ENCODE peak calls at places on chromosomes 5 and 9, in nine cellular contexts. One of them, this sample, is unnamed.

GRCh38 chr5:55816342-55816741 is 34.8 kb upstream of the IL31RA start:
- DNase-seq in fibroblast of the aortic adventitia: peak; percentile 81
- DNase-seq in T-helper 2 cell: no peak
- DNase-seq in NCI-H1436 treated with DMSO at 0.1 percent for 48 hours: no peak
- DNase-seq in T1000: no peak
- DNase-seq in uterus: no peak
- DNase-seq in AG09319: peak; percentile 20
- DNase-seq in aorta: no peak
- DNase-seq in HTR-8/SVneo: peak; percentile 64
- DNase-seq in this sample: peak; percentile 14

GRCh38 chr5:168291281-168291960 is at the start of gene WWC1:
- DNase-seq in AG09319: no peak
- DNase-seq in aorta: peak; percentile 76
- DNase-seq in T1000: peak; percentile 51
- DNase-seq in T-helper 2 cell: peak; percentile 53
- DNase-seq in fibroblast of the aortic adventitia: no peak
- DNase-seq in NCI-H1436 treated with DMSO at 0.1 percent for 48 hours: peak; percentile 14
- DNase-seq in HTR-8/SVneo: peak; percentile 74
- DNase-seq in uterus: no peak
- DNase-seq in this sample: no peak

GRCh38 chr5:172528440-172528839 is 74.1 kb upstream of the SH3PXD2B start:
- DNase-seq in uterus: no peak
- DNase-seq in HTR-8/SVneo: no peak
- DNase-seq in NCI-H1436 treated with DMSO at 0.1 percent for 48 hours: no peak
- DNase-seq in fibroblast of the aortic adventitia: peak; percentile 25
- DNase-seq in aorta: no peak
- DNase-seq in T1000: no peak
- DNase-seq in T-helper 2 cell: no peak
- DNase-seq in AG09319: no peak
- DNase-seq in this sample: no peak

GRCh38 chr9:91911681-91912080 is 38.3 kb downstream of the ROR2 start:
- DNase-seq in fibroblast of the aortic adventitia: no peak
- DNase-seq in NCI-H1436 treated with DMSO at 0.1 percent for 48 hours: no peak
- DNase-seq in uterus: no peak
- DNase-seq in T-helper 2 cell: no peak
- DNase-seq in T1000: no peak
- DNase-seq in aorta: no peak
- DNase-seq in AG09319: no peak
- DNase-seq in HTR-8/SVneo: no peak
- DNase-seq in this sample: no peak

GRCh38 chr9:90956026-90956810 is 154.6 kb downstream of the SYK start:
- DNase-seq in T1000: no peak
- DNase-seq in fibroblast of the aortic adventitia: peak; percentile 30
- DNase-seq in T-helper 2 cell: no peak
- DNase-seq in uterus: no peak
- DNase-seq in AG09319: peak; percentile 76
- DNase-seq in NCI-H1436 treated with DMSO at 0.1 percent for 48 hours: no peak
- DNase-seq in HTR-8/SVneo: peak; percentile 34
- DNase-seq in aorta: no peak
- DNase-seq in this sample: no peak

GRCh38 chr9:98021306-98022040 is 35.1 kb upstream of the NANS start:
- DNase-seq in aorta: no peak
- DNase-seq in T1000: no peak
- DNase-seq in fibroblast of the aortic adventitia: no peak
- DNase-seq in HTR-8/SVneo: no peak
- DNase-seq in AG09319: no peak
- DNase-seq in T-helper 2 cell: no peak
- DNase-seq in NCI-H1436 treated with DMSO at 0.1 percent for 48 hours: no peak
- DNase-seq in uterus: no peak
- DNase-seq in this sample: no peak

GRCh38 chr9:75146229-75146628 is 57.9 kb downstream of the OSTF1 start:
- DNase-seq in uterus: no peak
- DNase-seq in NCI-H1436 treated with DMSO at 0.1 percent for 48 hours: no peak
- DNase-seq in fibroblast of the aortic adventitia: peak; percentile 12
- DNase-seq in T1000: peak; percentile 6
- DNase-seq in HTR-8/SVneo: no peak
- DNase-seq in T-helper 2 cell: no peak
- DNase-seq in aorta: no peak
- DNase-seq in AG09319: no peak
- DNase-seq in this sample: no peak

GRCh38 chr5:68240196-68240595 is 24.6 kb downstream of the PIK3R1 start:
- DNase-seq in HTR-8/SVneo: no peak
- DNase-seq in fibroblast of the aortic adventitia: no peak
- DNase-seq in uterus: no peak
- DNase-seq in AG09319: no peak
- DNase-seq in T1000: no peak
- DNase-seq in NCI-H1436 treated with DMSO at 0.1 percent for 48 hours: no peak
- DNase-seq in T-helper 2 cell: no peak
- DNase-seq in aorta: no peak
- DNase-seq in this sample: peak; percentile 79

GRCh38 chr5:107058239-107058638 is 612.5 kb downstream of the EFNA5 start:
- DNase-seq in T-helper 2 cell: no peak
- DNase-seq in HTR-8/SVneo: no peak
- DNase-seq in fibroblast of the aortic adventitia: no peak
- DNase-seq in NCI-H1436 treated with DMSO at 0.1 percent for 48 hours: no peak
- DNase-seq in AG09319: no peak
- DNase-seq in aorta: no peak
- DNase-seq in uterus: no peak
- DNase-seq in T1000: no peak
- DNase-seq in this sample: no peak

GRCh38 chr9:129393064-129393463 is 215.0 kb upstream of the IER5L start:
- DNase-seq in uterus: no peak
- DNase-seq in fibroblast of the aortic adventitia: no peak
- DNase-seq in T-helper 2 cell: no peak
- DNase-seq in NCI-H1436 treated with DMSO at 0.1 percent for 48 hours: no peak
- DNase-seq in AG09319: no peak
- DNase-seq in aorta: peak; percentile 25
- DNase-seq in HTR-8/SVneo: no peak
- DNase-seq in T1000: no peak
- DNase-seq in this sample: no peak

GRCh38 chr5:93807860-93808259 is 66.5 kb upstream of the POU5F2 start:
- DNase-seq in uterus: no peak
- DNase-seq in fibroblast of the aortic adventitia: no peak
- DNase-seq in AG09319: no peak
- DNase-seq in aorta: no peak
- DNase-seq in T-helper 2 cell: no peak
- DNase-seq in HTR-8/SVneo: no peak
- DNase-seq in T1000: no peak
- DNase-seq in NCI-H1436 treated with DMSO at 0.1 percent for 48 hours: no peak
- DNase-seq in this sample: no peak

GRCh38 chr9:131704195-131704983 is 35.5 kb downstream of the RAPGEF1 start:
- DNase-seq in uterus: no peak
- DNase-seq in NCI-H1436 treated with DMSO at 0.1 percent for 48 hours: no peak
- DNase-seq in AG09319: no peak
- DNase-seq in aorta: no peak
- DNase-seq in T1000: no peak
- DNase-seq in HTR-8/SVneo: no peak
- DNase-seq in T-helper 2 cell: no peak
- DNase-seq in fibroblast of the aortic adventitia: no peak
- DNase-seq in this sample: no peak

GRCh38 chr9:84303061-84303460 is 37.5 kb downstream of the SLC28A3 start:
- DNase-seq in T-helper 2 cell: no peak
- DNase-seq in fibroblast of the aortic adventitia: no peak
- DNase-seq in T1000: no peak
- DNase-seq in AG09319: no peak
- DNase-seq in HTR-8/SVneo: no peak
- DNase-seq in NCI-H1436 treated with DMSO at 0.1 percent for 48 hours: no peak
- DNase-seq in uterus: no peak
- DNase-seq in aorta: no peak
- DNase-seq in this sample: no peak

GRCh38 chr5:115559524-115559923 is 14.9 kb upstream of the FEM1C start:
- DNase-seq in aorta: no peak
- DNase-seq in fibroblast of the aortic adventitia: no peak
- DNase-seq in AG09319: no peak
- DNase-seq in T1000: no peak
- DNase-seq in HTR-8/SVneo: no peak
- DNase-seq in T-helper 2 cell: no peak
- DNase-seq in NCI-H1436 treated with DMSO at 0.1 percent for 48 hours: no peak
- DNase-seq in uterus: no peak
- DNase-seq in this sample: no peak

GRCh38 chr5:141492168-141492885 is 3.4 kb downstream of the PCDHGC5 start:
- DNase-seq in T1000: no peak
- DNase-seq in uterus: no peak
- DNase-seq in fibroblast of the aortic adventitia: no peak
- DNase-seq in HTR-8/SVneo: no peak
- DNase-seq in AG09319: no peak
- DNase-seq in NCI-H1436 treated with DMSO at 0.1 percent for 48 hours: no peak
- DNase-seq in aorta: no peak
- DNase-seq in T-helper 2 cell: no peak
- DNase-seq in this sample: no peak

GRCh38 chr5:132656774-132657355 is 1.1 kb upstream of the IL13 start:
- DNase-seq in aorta: no peak
- DNase-seq in T1000: no peak
- DNase-seq in uterus: no peak
- DNase-seq in HTR-8/SVneo: no peak
- DNase-seq in fibroblast of the aortic adventitia: no peak
- DNase-seq in T-helper 2 cell: no peak
- DNase-seq in NCI-H1436 treated with DMSO at 0.1 percent for 48 hours: no peak
- DNase-seq in AG09319: no peak
- DNase-seq in this sample: no peak

GRCh38 chr5:141388661-141389060 is 1.2 kb downstream of the PCDHGB4 start:
- DNase-seq in uterus: no peak
- DNase-seq in fibroblast of the aortic adventitia: no peak
- DNase-seq in AG09319: no peak
- DNase-seq in NCI-H1436 treated with DMSO at 0.1 percent for 48 hours: no peak
- DNase-seq in T-helper 2 cell: no peak
- DNase-seq in aorta: no peak
- DNase-seq in HTR-8/SVneo: no peak
- DNase-seq in T1000: no peak
- DNase-seq in this sample: no peak

GRCh38 chr9:20402273-20402875 is 219.9 kb downstream of the MLLT3 start:
- DNase-seq in HTR-8/SVneo: no peak
- DNase-seq in T-helper 2 cell: no peak
- DNase-seq in AG09319: no peak
- DNase-seq in aorta: no peak
- DNase-seq in uterus: no peak
- DNase-seq in fibroblast of the aortic adventitia: no peak
- DNase-seq in T1000: no peak
- DNase-seq in NCI-H1436 treated with DMSO at 0.1 percent for 48 hours: no peak
- DNase-seq in this sample: no peak

GRCh38 chr5:13188393-13188792 is 756.1 kb downstream of the DNAH5 start:
- DNase-seq in aorta: no peak
- DNase-seq in uterus: no peak
- DNase-seq in fibroblast of the aortic adventitia: peak; percentile 0
- DNase-seq in T1000: no peak
- DNase-seq in HTR-8/SVneo: no peak
- DNase-seq in AG09319: no peak
- DNase-seq in NCI-H1436 treated with DMSO at 0.1 percent for 48 hours: no peak
- DNase-seq in T-helper 2 cell: no peak
- DNase-seq in this sample: peak; percentile 36

GRCh38 chr5:19531374-19531952 is 456.5 kb downstream of the CDH18 start:
- DNase-seq in T-helper 2 cell: no peak
- DNase-seq in aorta: no peak
- DNase-seq in fibroblast of the aortic adventitia: peak; percentile 4
- DNase-seq in HTR-8/SVneo: no peak
- DNase-seq in T1000: no peak
- DNase-seq in AG09319: no peak
- DNase-seq in uterus: no peak
- DNase-seq in NCI-H1436 treated with DMSO at 0.1 percent for 48 hours: no peak
- DNase-seq in this sample: no peak

GRCh38 chr5:56851258-56851941 is 36.1 kb downstream of the MAP3K1 start:
- DNase-seq in HTR-8/SVneo: no peak
- DNase-seq in T-helper 2 cell: no peak
- DNase-seq in NCI-H1436 treated with DMSO at 0.1 percent for 48 hours: no peak
- DNase-seq in fibroblast of the aortic adventitia: no peak
- DNase-seq in AG09319: no peak
- DNase-seq in T1000: no peak
- DNase-seq in aorta: no peak
- DNase-seq in uterus: no peak
- DNase-seq in this sample: no peak

GRCh38 chr9:126707083-126707482 is 93.4 kb downstream of the LMX1B start:
- DNase-seq in aorta: no peak
- DNase-seq in T1000: no peak
- DNase-seq in HTR-8/SVneo: no peak
- DNase-seq in NCI-H1436 treated with DMSO at 0.1 percent for 48 hours: no peak
- DNase-seq in fibroblast of the aortic adventitia: no peak
- DNase-seq in T-helper 2 cell: no peak
- DNase-seq in uterus: no peak
- DNase-seq in AG09319: no peak
- DNase-seq in this sample: no peak

GRCh38 chr5:1778138-1779020 is 21.3 kb downstream of the MRPL36 start:
- DNase-seq in uterus: no peak
- DNase-seq in aorta: peak; percentile 56
- DNase-seq in T1000: no peak
- DNase-seq in AG09319: no peak
- DNase-seq in fibroblast of the aortic adventitia: no peak
- DNase-seq in HTR-8/SVneo: no peak
- DNase-seq in T-helper 2 cell: no peak
- DNase-seq in NCI-H1436 treated with DMSO at 0.1 percent for 48 hours: no peak
- DNase-seq in this sample: no peak

GRCh38 chr9:126151671-126152050 is 175.0 kb upstream of the MVB12B start:
- DNase-seq in AG09319: no peak
- DNase-seq in T1000: no peak
- DNase-seq in T-helper 2 cell: no peak
- DNase-seq in HTR-8/SVneo: no peak
- DNase-seq in fibroblast of the aortic adventitia: no peak
- DNase-seq in uterus: no peak
- DNase-seq in NCI-H1436 treated with DMSO at 0.1 percent for 48 hours: no peak
- DNase-seq in aorta: no peak
- DNase-seq in this sample: no peak

GRCh38 chr5:53360811-53361210 is 119.6 kb upstream of the FST start:
- DNase-seq in HTR-8/SVneo: peak; percentile 72
- DNase-seq in T1000: no peak
- DNase-seq in uterus: no peak
- DNase-seq in T-helper 2 cell: no peak
- DNase-seq in AG09319: peak; percentile 29
- DNase-seq in aorta: no peak
- DNase-seq in fibroblast of the aortic adventitia: peak; percentile 94
- DNase-seq in NCI-H1436 treated with DMSO at 0.1 percent for 48 hours: no peak
- DNase-seq in this sample: no peak

GRCh38 chr9:130579738-130580463 is 524 bp downstream of the FUBP3 start:
- DNase-seq in NCI-H1436 treated with DMSO at 0.1 percent for 48 hours: no peak
- DNase-seq in T-helper 2 cell: no peak
- DNase-seq in T1000: no peak
- DNase-seq in HTR-8/SVneo: no peak
- DNase-seq in fibroblast of the aortic adventitia: no peak
- DNase-seq in uterus: no peak
- DNase-seq in aorta: no peak
- DNase-seq in AG09319: no peak
- DNase-seq in this sample: no peak

GRCh38 chr5:141040093-141040762 is 10.9 kb upstream of the PCDHB1 start:
- DNase-seq in T-helper 2 cell: no peak
- DNase-seq in aorta: peak; percentile 78
- DNase-seq in AG09319: no peak
- DNase-seq in T1000: no peak
- DNase-seq in NCI-H1436 treated with DMSO at 0.1 percent for 48 hours: peak; percentile 83
- DNase-seq in fibroblast of the aortic adventitia: no peak
- DNase-seq in HTR-8/SVneo: peak; percentile 45
- DNase-seq in uterus: peak; percentile 18
- DNase-seq in this sample: peak; percentile 1

GRCh38 chr9:99622679-99623078 is 199.0 kb upstream of the NR4A3 start:
- DNase-seq in fibroblast of the aortic adventitia: no peak
- DNase-seq in uterus: no peak
- DNase-seq in T-helper 2 cell: no peak
- DNase-seq in HTR-8/SVneo: no peak
- DNase-seq in NCI-H1436 treated with DMSO at 0.1 percent for 48 hours: no peak
- DNase-seq in T1000: no peak
- DNase-seq in aorta: no peak
- DNase-seq in AG09319: no peak
- DNase-seq in this sample: no peak

GRCh38 chr5:179154346-179154990 is 94.3 kb downstream of the ZNF354C start:
- DNase-seq in aorta: peak; percentile 50
- DNase-seq in uterus: no peak
- DNase-seq in fibroblast of the aortic adventitia: no peak
- DNase-seq in HTR-8/SVneo: no peak
- DNase-seq in T-helper 2 cell: no peak
- DNase-seq in NCI-H1436 treated with DMSO at 0.1 percent for 48 hours: no peak
- DNase-seq in T1000: no peak
- DNase-seq in AG09319: no peak
- DNase-seq in this sample: no peak

GRCh38 chr5:154608531-154609011 is 130.5 kb upstream of the HAND1 start:
- DNase-seq in AG09319: no peak
- DNase-seq in uterus: no peak
- DNase-seq in T1000: no peak
- DNase-seq in fibroblast of the aortic adventitia: no peak
- DNase-seq in HTR-8/SVneo: no peak
- DNase-seq in T-helper 2 cell: no peak
- DNase-seq in aorta: no peak
- DNase-seq in NCI-H1436 treated with DMSO at 0.1 percent for 48 hours: no peak
- DNase-seq in this sample: no peak

GRCh38 chr9:69900406-69900805 is 79.8 kb downstream of the CFAP95 start:
- DNase-seq in uterus: no peak
- DNase-seq in NCI-H1436 treated with DMSO at 0.1 percent for 48 hours: no peak
- DNase-seq in HTR-8/SVneo: no peak
- DNase-seq in T-helper 2 cell: no peak
- DNase-seq in aorta: no peak
- DNase-seq in fibroblast of the aortic adventitia: peak; percentile 33
- DNase-seq in T1000: no peak
- DNase-seq in AG09319: no peak
- DNase-seq in this sample: no peak